ENCODE peak calls at places on chromosomes 3 and 15, in eight cellular contexts. O, E, T, B, L, V, M and Z are unnamed samples.

GRCh38 chr3:140068512-140068911 is 133.5 kb downstream of the CLSTN2 start:
- DNase-seq in T (no peak), B (no peak), M (no peak), E (no peak), V (no peak), L (no peak), O (no peak), Z (no peak)

GRCh38 chr3:34258271-34259015 is 460.0 kb downstream of the PDCD6IP start:
- DNase-seq in B (no peak), M (no peak), L (no peak), O (no peak), E (no peak), T (no peak), V (no peak), Z (peak)

GRCh38 chr15:38528279-38528678 is 36.3 kb downstream of the RASGRP1 start:
- DNase-seq in E (no peak), B (no peak), M (no peak), L (no peak), O (no peak), V (no peak), T (no peak), Z (no peak)

GRCh38 chr3:190120161-190121060 is at the start of gene P3H2:
- DNase-seq in B (peak), M (peak), V (peak), O (peak), E (peak), T (no peak), L (peak), Z (peak)

GRCh38 chr15:62344806-62345539 is 179.9 kb upstream of the C2CD4B start:
- DNase-seq in L (no peak), T (no peak), B (peak), O (peak), M (peak), E (no peak), V (peak), Z (peak)

GRCh38 chr15:50744601-50745000 is 20.9 kb downstream of the SPPL2A start:
- DNase-seq in V (no peak), M (no peak), T (no peak), L (no peak), O (no peak), E (no peak), B (no peak), Z (no peak)

GRCh38 chr15:96340611-96341464 is 10.3 kb downstream of the NR2F2 start:
- DNase-seq in L (no peak), V (peak), T (no peak), B (no peak), E (no peak), M (no peak), O (no peak), Z (no peak)

GRCh38 chr15:92463826-92464225 is 70.1 kb downstream of the ST8SIA2 start:
- DNase-seq in T (no peak), O (peak), V (no peak), L (no peak), B (no peak), E (no peak), M (no peak), Z (no peak)

GRCh38 chr3:120622870-120623718 is 27.0 kb downstream of the NDUFB4 start:
- DNase-seq in L (no peak), V (peak), O (peak), M (no peak), B (no peak), E (no peak), T (no peak), Z (no peak)

GRCh38 chr3:120567370-120568197 is 28.6 kb upstream of the NDUFB4 start:
- DNase-seq in M (no peak), O (peak), V (no peak), B (no peak), L (no peak), E (no peak), T (no peak), Z (no peak)

GRCh38 chr15:44662478-44663409 is 718 bp downstream of the SPG11 start:
- DNase-seq in T (peak), V (peak), E (no peak), B (peak), L (peak), O (peak), M (no peak), Z (peak)

GRCh38 chr3:138941259-138941885 is 5.6 kb downstream of the FOXL2 start:
- DNase-seq in L (no peak), E (no peak), O (peak), M (peak), V (peak), B (no peak), T (no peak), Z (no peak)

GRCh38 chr3:194296448-194296831 is 54.7 kb downstream of the CPN2 start:
- DNase-seq in L (peak), M (no peak), O (peak), B (no peak), T (no peak), V (no peak), E (no peak), Z (no peak)

GRCh38 chr15:60299452-60300047 is 98.2 kb downstream of the ANXA2 start:
- DNase-seq in B (no peak), T (no peak), E (no peak), L (no peak), V (no peak), O (no peak), M (no peak), Z (no peak)

GRCh38 chr3:179181993-179182551 is 33.9 kb downstream of the PIK3CA start:
- DNase-seq in V (no peak), O (peak), T (no peak), M (no peak), L (no peak), E (no peak), B (no peak), Z (no peak)

GRCh38 chr3:39146611-39147373 is 6.6 kb downstream of the CSRNP1 start:
- DNase-seq in E (peak), O (peak), T (peak), B (no peak), L (peak), M (peak), V (no peak), Z (peak)

GRCh38 chr3:153285194-153285641 is 123.2 kb downstream of the RAP2B start:
- DNase-seq in E (no peak), L (no peak), V (no peak), M (no peak), O (peak), B (no peak), T (no peak), Z (no peak)

GRCh38 chr3:41482134-41482533 is 282.8 kb downstream of the CTNNB1 start:
- DNase-seq in T (no peak), V (no peak), L (no peak), M (no peak), E (no peak), B (no peak), O (no peak), Z (no peak)

GRCh38 chr3:128555881-128556280 is 62.9 kb upstream of the GATA2 start:
- DNase-seq in E (no peak), O (no peak), B (no peak), T (no peak), L (no peak), M (no peak), V (no peak), Z (peak)

GRCh38 chr3:122973893-122974615 is 53.5 kb downstream of the SEMA5B start:
- DNase-seq in T (no peak), O (no peak), B (no peak), M (no peak), V (no peak), E (no peak), L (no peak), Z (no peak)

GRCh38 chr3:39329493-39329892 is at the start of gene CCR8:
- DNase-seq in E (no peak), O (no peak), M (no peak), T (no peak), B (no peak), L (no peak), V (no peak), Z (no peak)

GRCh38 chr3:113271189-113271588 is 59.8 kb downstream of the BOC start:
- DNase-seq in B (no peak), V (no peak), L (no peak), T (no peak), M (no peak), O (no peak), E (no peak), Z (no peak)